ENCODE peak calls at places on chromosomes 11 and 22, in eight cellular contexts. One of them, this sample, is unnamed.

GRCh38 chr22:35140879-35141745 is 75.2 kb downstream of the ISX start:
- DNase-seq in vagina: no peak
- DNase-seq in neural progenitor cell: peak; percentile 67
- DNase-seq in brain microvascular endothelial cell: no peak
- DNase-seq in cardiac muscle cell: no peak
- DNase-seq in testis: peak; percentile 46
- DNase-seq in sigmoid colon: no peak
- DNase-seq in right atrium auricular region: no peak
- DNase-seq in this sample: peak; percentile 50

GRCh38 chr11:66263231-66263630 is 5.2 kb upstream of the RAB1B start:
- DNase-seq in cardiac muscle cell: no peak
- DNase-seq in right atrium auricular region: no peak
- DNase-seq in brain microvascular endothelial cell: no peak
- DNase-seq in testis: no peak
- DNase-seq in vagina: no peak
- DNase-seq in neural progenitor cell: no peak
- DNase-seq in sigmoid colon: no peak
- DNase-seq in this sample: no peak

GRCh38 chr22:48765595-48765994 is 1062.1 kb downstream of the BRD1 start:
- DNase-seq in sigmoid colon: no peak
- DNase-seq in vagina: no peak
- DNase-seq in testis: no peak
- DNase-seq in right atrium auricular region: peak; percentile 21
- DNase-seq in brain microvascular endothelial cell: no peak
- DNase-seq in neural progenitor cell: no peak
- DNase-seq in cardiac muscle cell: no peak
- DNase-seq in this sample: no peak

GRCh38 chr22:30078320-30079311 is 1.6 kb upstream of the HORMAD2 start:
- DNase-seq in sigmoid colon: no peak
- DNase-seq in vagina: no peak
- DNase-seq in testis: no peak
- DNase-seq in right atrium auricular region: no peak
- DNase-seq in neural progenitor cell: no peak
- DNase-seq in brain microvascular endothelial cell: no peak
- DNase-seq in cardiac muscle cell: no peak
- DNase-seq in this sample: peak; percentile 10

GRCh38 chr22:32053165-32053755 is 10.2 kb downstream of the SLC5A1 start:
- DNase-seq in testis: no peak
- DNase-seq in sigmoid colon: no peak
- DNase-seq in cardiac muscle cell: no peak
- DNase-seq in neural progenitor cell: no peak
- DNase-seq in vagina: no peak
- DNase-seq in right atrium auricular region: no peak
- DNase-seq in brain microvascular endothelial cell: no peak
- DNase-seq in this sample: no peak

GRCh38 chr22:30325724-30326703 is 727 bp downstream of the TBC1D10A start:
- DNase-seq in testis: peak; percentile 58
- DNase-seq in brain microvascular endothelial cell: no peak
- DNase-seq in right atrium auricular region: no peak
- DNase-seq in cardiac muscle cell: no peak
- DNase-seq in vagina: no peak
- DNase-seq in neural progenitor cell: peak; percentile 12
- DNase-seq in sigmoid colon: peak; percentile 78
- DNase-seq in this sample: peak; percentile 69

GRCh38 chr11:6156628-6157367 is 13.3 kb downstream of the OR52B2 start:
- DNase-seq in sigmoid colon: no peak
- DNase-seq in brain microvascular endothelial cell: no peak
- DNase-seq in cardiac muscle cell: no peak
- DNase-seq in vagina: no peak
- DNase-seq in testis: no peak
- DNase-seq in right atrium auricular region: no peak
- DNase-seq in neural progenitor cell: no peak
- DNase-seq in this sample: peak; percentile 39

GRCh38 chr22:20786048-20786447 is 12.1 kb downstream of the SERPIND1 start:
- DNase-seq in neural progenitor cell: no peak
- DNase-seq in right atrium auricular region: no peak
- DNase-seq in brain microvascular endothelial cell: no peak
- DNase-seq in cardiac muscle cell: no peak
- DNase-seq in vagina: no peak
- DNase-seq in sigmoid colon: no peak
- DNase-seq in testis: no peak
- DNase-seq in this sample: no peak

GRCh38 chr11:129324533-129325175 is 51.0 kb upstream of the BARX2 start:
- DNase-seq in vagina: no peak
- DNase-seq in testis: no peak
- DNase-seq in sigmoid colon: no peak
- DNase-seq in right atrium auricular region: peak; percentile 65
- DNase-seq in brain microvascular endothelial cell: no peak
- DNase-seq in cardiac muscle cell: no peak
- DNase-seq in neural progenitor cell: no peak
- DNase-seq in this sample: peak; percentile 68

GRCh38 chr11:70054020-70054419 is 24.1 kb upstream of the ANO1 start:
- DNase-seq in brain microvascular endothelial cell: no peak
- DNase-seq in testis: no peak
- DNase-seq in cardiac muscle cell: no peak
- DNase-seq in neural progenitor cell: no peak
- DNase-seq in sigmoid colon: no peak
- DNase-seq in vagina: peak; percentile 67
- DNase-seq in right atrium auricular region: peak; percentile 23
- DNase-seq in this sample: no peak

GRCh38 chr11:67492801-67493547 is 10.1 kb downstream of the AIP start:
- DNase-seq in testis: peak; percentile 29
- DNase-seq in cardiac muscle cell: no peak
- DNase-seq in neural progenitor cell: no peak
- DNase-seq in sigmoid colon: peak; percentile 65
- DNase-seq in brain microvascular endothelial cell: no peak
- DNase-seq in right atrium auricular region: no peak
- DNase-seq in vagina: no peak
- DNase-seq in this sample: no peak

GRCh38 chr22:41799486-41800347 is 762 bp upstream of the CCDC134 start:
- DNase-seq in sigmoid colon: peak; percentile 70
- DNase-seq in brain microvascular endothelial cell: peak; percentile 7
- DNase-seq in right atrium auricular region: peak; percentile 61
- DNase-seq in cardiac muscle cell: peak; percentile 31
- DNase-seq in neural progenitor cell: peak; percentile 39
- DNase-seq in vagina: no peak
- DNase-seq in testis: peak; percentile 53
- DNase-seq in this sample: peak; percentile 15

GRCh38 chr22:17201285-17201945 is 17.8 kb downstream of the ADA2 start:
- DNase-seq in vagina: no peak
- DNase-seq in brain microvascular endothelial cell: no peak
- DNase-seq in neural progenitor cell: peak; percentile 32
- DNase-seq in cardiac muscle cell: peak; percentile 44
- DNase-seq in testis: no peak
- DNase-seq in right atrium auricular region: no peak
- DNase-seq in sigmoid colon: no peak
- DNase-seq in this sample: peak; percentile 35

GRCh38 chr11:75815345-75815983 is 454 bp downstream of the UVRAG start:
- DNase-seq in vagina: no peak
- DNase-seq in cardiac muscle cell: peak; percentile 32
- DNase-seq in neural progenitor cell: no peak
- DNase-seq in brain microvascular endothelial cell: peak; percentile 25
- DNase-seq in sigmoid colon: peak; percentile 83
- DNase-seq in testis: peak; percentile 40
- DNase-seq in right atrium auricular region: no peak
- DNase-seq in this sample: peak; percentile 75

GRCh38 chr11:122197055-122197987 is 81.3 kb upstream of the BLID start:
- DNase-seq in testis: no peak
- DNase-seq in cardiac muscle cell: peak; percentile 92
- DNase-seq in neural progenitor cell: no peak
- DNase-seq in vagina: no peak
- DNase-seq in right atrium auricular region: peak; percentile 87
- DNase-seq in sigmoid colon: no peak
- DNase-seq in brain microvascular endothelial cell: peak; percentile 98
- DNase-seq in this sample: peak; percentile 51

GRCh38 chr11:2699185-2699530 is 636 bp downstream of the KCNQ1OT1 start:
- DNase-seq in right atrium auricular region: no peak
- DNase-seq in vagina: no peak
- DNase-seq in brain microvascular endothelial cell: no peak
- DNase-seq in neural progenitor cell: no peak
- DNase-seq in testis: peak; percentile 28
- DNase-seq in sigmoid colon: no peak
- DNase-seq in cardiac muscle cell: no peak
- DNase-seq in this sample: no peak

GRCh38 chr11:4484310-4484709 is 1.9 kb downstream of the OR52K1 start:
- DNase-seq in right atrium auricular region: no peak
- DNase-seq in vagina: no peak
- DNase-seq in neural progenitor cell: no peak
- DNase-seq in sigmoid colon: no peak
- DNase-seq in cardiac muscle cell: no peak
- DNase-seq in brain microvascular endothelial cell: no peak
- DNase-seq in testis: no peak
- DNase-seq in this sample: no peak

GRCh38 chr11:122748968-122749687 is 89.2 kb upstream of the CRTAM start:
- DNase-seq in vagina: no peak
- DNase-seq in testis: peak; percentile 44
- DNase-seq in sigmoid colon: peak; percentile 78
- DNase-seq in brain microvascular endothelial cell: peak; percentile 96
- DNase-seq in cardiac muscle cell: peak; percentile 88
- DNase-seq in right atrium auricular region: peak; percentile 64
- DNase-seq in neural progenitor cell: no peak
- DNase-seq in this sample: no peak

GRCh38 chr22:22752556-22753477 is 108.4 kb downstream of the GGTLC2 start:
- DNase-seq in testis: no peak
- DNase-seq in cardiac muscle cell: peak; percentile 88
- DNase-seq in sigmoid colon: no peak
- DNase-seq in vagina: peak; percentile 83
- DNase-seq in neural progenitor cell: no peak
- DNase-seq in right atrium auricular region: peak; percentile 71
- DNase-seq in brain microvascular endothelial cell: no peak
- DNase-seq in this sample: peak; percentile 50

GRCh38 chr11:76626921-76627391 is 43.6 kb downstream of the LRRC32 start:
- DNase-seq in testis: no peak
- DNase-seq in cardiac muscle cell: peak; percentile 63
- DNase-seq in right atrium auricular region: peak; percentile 48
- DNase-seq in vagina: peak; percentile 84
- DNase-seq in sigmoid colon: peak; percentile 52
- DNase-seq in brain microvascular endothelial cell: peak; percentile 32
- DNase-seq in neural progenitor cell: no peak
- DNase-seq in this sample: no peak

GRCh38 chr11:370087-370941 is 1.0 kb downstream of the B4GALNT4 start:
- DNase-seq in sigmoid colon: no peak
- DNase-seq in neural progenitor cell: peak; percentile 82
- DNase-seq in right atrium auricular region: no peak
- DNase-seq in testis: no peak
- DNase-seq in cardiac muscle cell: no peak
- DNase-seq in vagina: no peak
- DNase-seq in brain microvascular endothelial cell: no peak
- DNase-seq in this sample: peak; percentile 46

GRCh38 chr11:33723238-33723881 is 12.9 kb downstream of the CD59 start:
- DNase-seq in vagina: no peak
- DNase-seq in sigmoid colon: no peak
- DNase-seq in cardiac muscle cell: peak; percentile 87
- DNase-seq in neural progenitor cell: no peak
- DNase-seq in testis: no peak
- DNase-seq in right atrium auricular region: peak; percentile 81
- DNase-seq in brain microvascular endothelial cell: peak; percentile 95
- DNase-seq in this sample: peak; percentile 47

GRCh38 chr11:3738241-3738640 is 59.1 kb downstream of the NUP98 start:
- DNase-seq in neural progenitor cell: no peak
- DNase-seq in cardiac muscle cell: peak; percentile 54
- DNase-seq in vagina: no peak
- DNase-seq in sigmoid colon: no peak
- DNase-seq in right atrium auricular region: no peak
- DNase-seq in brain microvascular endothelial cell: no peak
- DNase-seq in testis: no peak
- DNase-seq in this sample: no peak

GRCh38 chr11:68677432-68677831 is 6.9 kb upstream of the GAL start:
- DNase-seq in right atrium auricular region: no peak
- DNase-seq in sigmoid colon: peak; percentile 63
- DNase-seq in testis: no peak
- DNase-seq in neural progenitor cell: no peak
- DNase-seq in brain microvascular endothelial cell: peak; percentile 51
- DNase-seq in cardiac muscle cell: peak; percentile 79
- DNase-seq in vagina: no peak
- DNase-seq in this sample: peak; percentile 72

GRCh38 chr11:102120437-102120935 is 10.2 kb downstream of the YAP1 start:
- DNase-seq in sigmoid colon: no peak
- DNase-seq in cardiac muscle cell: peak; percentile 37
- DNase-seq in neural progenitor cell: no peak
- DNase-seq in brain microvascular endothelial cell: no peak
- DNase-seq in vagina: no peak
- DNase-seq in right atrium auricular region: no peak
- DNase-seq in testis: no peak
- DNase-seq in this sample: no peak

DNA sequence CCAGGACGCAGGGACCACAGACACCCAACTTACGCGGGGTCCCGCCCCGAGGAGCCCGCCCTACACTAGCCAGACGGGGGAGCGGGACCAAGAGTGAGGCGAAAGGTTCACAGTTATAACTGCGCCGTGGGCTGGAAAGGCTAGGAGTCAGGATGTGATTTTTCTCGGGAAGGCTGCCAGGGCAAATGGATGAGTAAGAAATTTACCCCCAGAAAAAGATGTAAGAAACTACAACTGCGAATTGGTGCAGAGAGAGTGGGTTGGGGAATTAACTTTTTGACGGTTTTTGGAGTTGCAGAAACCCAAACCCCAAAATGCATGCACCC is 1.3 kb downstream of the TSPAN18 start:
- DNase-seq in vagina: no peak
- DNase-seq in right atrium auricular region: no peak
- DNase-seq in brain microvascular endothelial cell: no peak
- DNase-seq in testis: no peak
- DNase-seq in neural progenitor cell: no peak
- DNase-seq in cardiac muscle cell: no peak
- DNase-seq in sigmoid colon: no peak
- DNase-seq in this sample: no peak
- H3K4me3 ChIP-seq in vagina: peak overlapping the region; percentile 52
- H3K4me3 ChIP-seq in right atrium auricular region: peak overlapping the region; percentile 72
- H3K4me3 ChIP-seq in brain microvascular endothelial cell: no peak overlapping the region
- H3K4me3 ChIP-seq in testis: peak overlapping the region; percentile 53
- H3K4me3 ChIP-seq in neural progenitor cell: peak overlapping the region; percentile 97
- H3K4me3 ChIP-seq in cardiac muscle cell: peak overlapping the region; percentile 99
- H3K4me3 ChIP-seq in sigmoid colon: peak overlapping the region; percentile 87
- H3K4me3 ChIP-seq in this sample: peak overlapping the region; percentile 94

GRCh38 chr22:28268845-28269244 is 349.8 kb upstream of the PITPNB start:
- DNase-seq in sigmoid colon: no peak
- DNase-seq in cardiac muscle cell: no peak
- DNase-seq in testis: no peak
- DNase-seq in right atrium auricular region: no peak
- DNase-seq in neural progenitor cell: no peak
- DNase-seq in vagina: no peak
- DNase-seq in brain microvascular endothelial cell: no peak
- DNase-seq in this sample: no peak
- H3K27ac ChIP-seq in sigmoid colon: no peak overlapping the region
- H3K27ac ChIP-seq in cardiac muscle cell: no peak overlapping the region
- H3K27ac ChIP-seq in testis: no peak overlapping the region
- H3K27ac ChIP-seq in right atrium auricular region: no peak overlapping the region
- H3K27ac ChIP-seq in neural progenitor cell: no peak overlapping the region
- H3K27ac ChIP-seq in vagina: no peak overlapping the region
- H3K27ac ChIP-seq in brain microvascular endothelial cell: no peak overlapping the region
- H3K27ac ChIP-seq in this sample: no peak overlapping the region

GRCh38 chr11:60951611-60951908 is 416 bp downstream of the SLC15A3 start:
- DNase-seq in vagina: no peak
- DNase-seq in neural progenitor cell: no peak
- DNase-seq in sigmoid colon: no peak
- DNase-seq in cardiac muscle cell: peak; percentile 19
- DNase-seq in right atrium auricular region: no peak
- DNase-seq in brain microvascular endothelial cell: no peak
- DNase-seq in testis: no peak
- DNase-seq in this sample: no peak
- H3K4me3 ChIP-seq in vagina: peak overlapping the region; percentile 75
- H3K4me3 ChIP-seq in neural progenitor cell: peak overlapping the region; percentile 23
- H3K4me3 ChIP-seq in sigmoid colon: peak overlapping the region; percentile 51
- H3K4me3 ChIP-seq in cardiac muscle cell: no peak overlapping the region
- H3K4me3 ChIP-seq in right atrium auricular region: peak overlapping the region; percentile 39
- H3K4me3 ChIP-seq in brain microvascular endothelial cell: peak overlapping the region; percentile 53
- H3K4me3 ChIP-seq in testis: peak overlapping the region; percentile 46
- H3K4me3 ChIP-seq in this sample: no peak overlapping the region

GRCh38 chr11:74371269-74372039 is 26.8 kb downstream of the PGM2L1 start:
- DNase-seq in testis: no peak
- DNase-seq in cardiac muscle cell: peak; percentile 21
- DNase-seq in sigmoid colon: no peak
- DNase-seq in right atrium auricular region: no peak
- DNase-seq in neural progenitor cell: no peak
- DNase-seq in brain microvascular endothelial cell: peak; percentile 55
- DNase-seq in vagina: no peak
- DNase-seq in this sample: no peak
- H3K27ac ChIP-seq in testis: no peak overlapping the region
- H3K27ac ChIP-seq in cardiac muscle cell: no peak overlapping the region
- H3K27ac ChIP-seq in sigmoid colon: no peak overlapping the region
- H3K27ac ChIP-seq in right atrium auricular region: no peak overlapping the region
- H3K27ac ChIP-seq in neural progenitor cell: no peak overlapping the region
- H3K27ac ChIP-seq in brain microvascular endothelial cell: peak overlapping the region; percentile 26
- H3K27ac ChIP-seq in vagina: no peak overlapping the region
- H3K27ac ChIP-seq in this sample: no peak overlapping the region